ENCODE peak calls at places on chromosomes 6 and 20, in seven cellular contexts. W is kidney, B is GM13976, T is cardiac muscle cell, K is mammary epithelial cell, R is stomach, E is tibial nerve. F is an unnamed sample.

GRCh38 chr20:41631826-41632225 is 13.6 kb upstream of the CHD6 start:
- DNase-seq in W (peak; percentile 80), B (no peak), T (no peak), K (peak; percentile 6), R (no peak), E (no peak), F (peak; percentile 85)

GRCh38 chr6:63926258-63926657 is 290.7 kb downstream of the PHF3 start:
- DNase-seq in W (no peak), B (no peak), T (no peak), K (no peak), R (no peak), E (no peak), F (no peak)

GRCh38 chr20:11549172-11550117 is 368.2 kb upstream of the BTBD3 start:
- DNase-seq in W (no peak), B (no peak), T (no peak), K (no peak), R (no peak), E (no peak), F (no peak)

GRCh38 chr20:46914789-46915359 is 20.2 kb downstream of the EYA2 start:
- DNase-seq in W (no peak), B (no peak), T (no peak), K (no peak), R (no peak), E (peak; percentile 72), F (no peak)

GRCh38 chr20:63058696-63059335 is 52.1 kb upstream of the BHLHE23 start:
- DNase-seq in W (peak; percentile 48), B (no peak), T (no peak), K (no peak), R (no peak), E (no peak), F (peak; percentile 54)

GRCh38 chr6:153193176-153193885 is 62.2 kb upstream of the RGS17 start:
- DNase-seq in W (no peak), B (no peak), T (no peak), K (no peak), R (no peak), E (no peak), F (no peak)

GRCh38 chr6:43768983-43769525 is 957 bp upstream of the VEGFA start:
- DNase-seq in W (peak; percentile 85), B (no peak), T (no peak), K (no peak), R (no peak), E (peak; percentile 42), F (no peak)

GRCh38 chr6:134351615-134352474 is 33.9 kb upstream of the SGK1 start:
- DNase-seq in W (no peak), B (no peak), T (no peak), K (no peak), R (no peak), E (no peak), F (no peak)

GRCh38 chr20:48034754-48035153 is 249.5 kb upstream of the SULF2 start:
- DNase-seq in W (no peak), B (no peak), T (no peak), K (peak; percentile 13), R (no peak), E (no peak), F (peak; percentile 7)

GRCh38 chr6:30508890-30509736 is 19.8 kb downstream of the HLA-E start:
- DNase-seq in W (no peak), B (peak; percentile 54), T (no peak), K (no peak), R (no peak), E (no peak), F (no peak)

GRCh38 chr20:43746344-43747137 is 19.7 kb upstream of the GTSF1L start:
- DNase-seq in W (no peak), B (no peak), T (no peak), K (no peak), R (no peak), E (no peak), F (no peak)

GRCh38 chr6:165726915-165727314 is 63.9 kb upstream of the PDE10A start:
- DNase-seq in W (no peak), B (no peak), T (no peak), K (no peak), R (no peak), E (peak; percentile 26), F (no peak)

DNA sequence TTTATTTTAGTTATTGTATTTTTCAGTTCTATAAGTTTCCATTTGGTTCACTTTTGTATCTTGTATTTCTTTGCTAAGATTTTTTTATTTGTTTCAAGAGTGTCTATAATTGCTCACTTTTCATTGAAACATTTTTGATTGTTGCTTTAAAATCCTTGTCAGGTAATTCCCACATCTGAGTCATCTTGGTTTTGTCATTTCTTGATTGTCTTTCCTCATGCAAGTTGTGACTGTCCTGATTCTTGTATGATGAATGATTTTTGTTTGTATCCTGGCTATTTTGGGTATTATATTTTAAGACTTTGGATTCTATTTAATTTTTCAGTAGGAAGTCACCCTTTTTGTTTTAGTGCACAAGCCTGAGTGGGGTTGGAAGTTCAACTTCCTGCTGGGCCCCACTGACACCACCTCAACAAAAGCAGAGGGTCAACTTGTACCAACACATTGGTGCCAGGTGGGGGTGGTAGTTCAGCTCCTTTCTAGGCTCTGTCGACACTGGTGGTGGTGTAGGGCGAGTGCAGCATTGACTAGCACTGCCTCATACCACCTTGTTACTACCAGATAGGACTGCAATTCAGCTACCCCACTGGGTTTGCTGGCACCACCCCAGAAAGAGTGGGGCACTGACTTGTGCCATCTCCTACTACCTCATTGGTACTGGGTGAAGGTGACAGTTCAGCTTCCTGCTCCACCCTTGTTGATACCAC is 8.8 kb downstream of the RSPH3 start:
- DNase-seq in W (no peak), B (no peak), T (no peak), K (peak; percentile 63), R (no peak), E (no peak), F (no peak)
- TF ChIP-seq CTCF in W (no peak), B (no peak), T (no peak), K (no peak), R (no peak), E (no peak), F (no peak)

GRCh38 chr6:6724319-6725119 is 136.0 kb downstream of the LY86 start:
- DNase-seq in W (peak; percentile 91), B (peak; percentile 84), T (peak; percentile 85), K (peak; percentile 55), R (peak; percentile 76), E (peak; percentile 64), F (no peak)
- TF ChIP-seq CTCF in W (peak; percentile 52), B (peak; percentile 56), T (peak; percentile 67), K (peak; percentile 49), R (peak; percentile 32), E (peak; percentile 66), F (no peak)

DNA sequence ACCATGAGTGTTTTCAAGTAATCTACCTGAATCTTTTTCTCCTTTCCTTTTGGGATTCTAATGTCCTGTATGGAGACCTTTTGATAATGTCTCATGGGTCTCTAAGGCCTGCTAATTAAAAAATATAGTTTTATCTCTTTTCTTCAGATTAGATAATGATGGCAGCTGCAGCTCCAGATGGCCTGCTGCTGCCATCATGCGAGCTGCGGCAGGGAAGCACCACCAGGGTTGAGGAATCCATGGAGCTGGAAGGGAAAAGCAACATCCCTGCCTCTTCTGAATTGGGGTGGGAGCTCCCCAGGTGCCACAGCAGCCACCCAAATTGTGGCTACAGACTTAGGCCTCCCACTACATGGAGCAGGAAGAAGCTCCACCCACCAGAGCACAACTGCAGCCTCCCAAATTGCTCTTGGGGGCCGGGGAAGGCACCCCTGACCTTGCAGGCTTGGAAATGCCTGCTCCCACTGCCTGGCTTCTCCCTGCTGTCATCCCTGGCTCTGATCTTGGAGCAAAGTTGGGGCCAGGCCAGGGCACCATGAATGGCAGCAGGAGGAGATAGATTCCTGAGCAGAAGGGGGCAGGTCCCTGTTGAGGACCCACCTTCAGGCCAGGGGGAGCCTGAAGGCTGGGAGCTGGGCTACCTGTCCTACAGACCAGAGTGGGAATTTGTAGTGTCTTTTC is 189.6 kb upstream of the MAN1A1 start:
- DNase-seq in W (no peak), B (no peak), T (no peak), K (no peak), R (no peak), E (no peak), F (no peak)
- TF ChIP-seq CTCF in W (no peak), B (no peak), T (no peak), K (no peak), R (no peak), E (no peak), F (no peak)

DNA sequence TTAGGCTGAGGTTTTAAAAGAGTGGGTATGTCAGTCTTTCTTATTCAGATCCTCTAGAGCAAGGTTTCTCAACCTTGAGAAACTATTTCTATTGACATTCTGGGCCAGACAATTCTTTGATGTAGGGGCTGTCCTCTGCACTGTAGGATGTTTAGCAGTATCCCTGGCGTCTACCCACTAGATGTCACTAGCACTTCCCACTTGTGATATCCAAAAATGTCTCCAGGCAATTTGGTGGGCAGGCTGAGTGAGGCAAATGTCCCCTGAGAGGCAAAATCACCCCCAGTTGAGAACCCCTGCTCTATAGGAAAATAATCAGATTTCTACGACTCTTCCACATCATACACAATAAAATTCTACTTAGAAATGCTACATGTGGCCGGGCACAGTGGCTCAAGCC is 7.7 kb upstream of the ZKSCAN8 start:
- DNase-seq in W (no peak), B (no peak), T (peak; percentile 30), K (peak; percentile 21), R (no peak), E (no peak), F (no peak)
- TF ChIP-seq CTCF in W (peak; percentile 12), B (peak; percentile 56), T (peak; percentile 52), K (peak; percentile 36), R (no peak), E (peak; percentile 14), F (no peak)

GRCh38 chr6:20946037-20946436 is 411.8 kb downstream of the CDKAL1 start:
- DNase-seq in W (no peak), B (peak; percentile 40), T (no peak), K (peak; percentile 85), R (no peak), E (no peak), F (no peak)
- TF ChIP-seq CTCF in W (no peak), B (no peak), T (peak; percentile 19), K (no peak), R (no peak), E (no peak), F (no peak)